ENCODE peak calls at places on chromosome 5, in seven cellular contexts. One of them, this sample, is unnamed.

GRCh38 chr5:96582343-96582742 is 79.8 kb upstream of the CAST start:
- ATAC-seq in left colon: peak; percentile 93
- ATAC-seq in psoas muscle: no peak
- ATAC-seq in left ventricle myocardium superior: no peak
- ATAC-seq in heart left ventricle: no peak
- ATAC-seq in GM12878: no peak
- ATAC-seq in upper lobe of left lung: no peak
- ATAC-seq in this sample: no peak

GRCh38 chr5:179866241-179867078 is 7.8 kb upstream of the MRNIP start:
- ATAC-seq in left colon: peak; percentile 2
- ATAC-seq in psoas muscle: no peak
- ATAC-seq in left ventricle myocardium superior: no peak
- ATAC-seq in heart left ventricle: no peak
- ATAC-seq in GM12878: peak; percentile 83
- ATAC-seq in upper lobe of left lung: no peak
- ATAC-seq in this sample: no peak

GRCh38 chr5:169629847-169630548 is 7.1 kb upstream of the DOCK2 start:
- ATAC-seq in left colon: no peak
- ATAC-seq in psoas muscle: no peak
- ATAC-seq in left ventricle myocardium superior: peak; percentile 19
- ATAC-seq in heart left ventricle: peak; percentile 95
- ATAC-seq in GM12878: peak; percentile 83
- ATAC-seq in upper lobe of left lung: no peak
- ATAC-seq in this sample: no peak

GRCh38 chr5:116032991-116033390 is 719 bp downstream of the ARL14EPL start:
- ATAC-seq in left colon: no peak
- ATAC-seq in psoas muscle: no peak
- ATAC-seq in left ventricle myocardium superior: no peak
- ATAC-seq in heart left ventricle: no peak
- ATAC-seq in GM12878: peak; percentile 78
- ATAC-seq in upper lobe of left lung: no peak
- ATAC-seq in this sample: no peak

GRCh38 chr5:27290166-27290565 is 251.8 kb upstream of the CDH9 start:
- ATAC-seq in left colon: no peak
- ATAC-seq in psoas muscle: no peak
- ATAC-seq in left ventricle myocardium superior: no peak
- ATAC-seq in heart left ventricle: no peak
- ATAC-seq in GM12878: no peak
- ATAC-seq in upper lobe of left lung: no peak
- ATAC-seq in this sample: no peak

GRCh38 chr5:142159354-142159753 is 50.8 kb downstream of the NDFIP1 start:
- ATAC-seq in left colon: no peak
- ATAC-seq in psoas muscle: no peak
- ATAC-seq in left ventricle myocardium superior: no peak
- ATAC-seq in heart left ventricle: no peak
- ATAC-seq in GM12878: no peak
- ATAC-seq in upper lobe of left lung: no peak
- ATAC-seq in this sample: no peak

GRCh38 chr5:135541969-135542502 is 6.3 kb upstream of the NEUROG1 start:
- ATAC-seq in left colon: no peak
- ATAC-seq in psoas muscle: no peak
- ATAC-seq in left ventricle myocardium superior: no peak
- ATAC-seq in heart left ventricle: no peak
- ATAC-seq in GM12878: no peak
- ATAC-seq in upper lobe of left lung: no peak
- ATAC-seq in this sample: no peak

GRCh38 chr5:176660530-176660859 is 13.2 kb downstream of the TSPAN17 start:
- ATAC-seq in left colon: peak; percentile 1
- ATAC-seq in psoas muscle: peak; percentile 12
- ATAC-seq in left ventricle myocardium superior: no peak
- ATAC-seq in heart left ventricle: no peak
- ATAC-seq in GM12878: peak; percentile 57
- ATAC-seq in upper lobe of left lung: no peak
- ATAC-seq in this sample: no peak

GRCh38 chr5:16913187-16913839 is 22.8 kb downstream of the MYO10 start:
- ATAC-seq in left colon: peak; percentile 82
- ATAC-seq in psoas muscle: no peak
- ATAC-seq in left ventricle myocardium superior: no peak
- ATAC-seq in heart left ventricle: no peak
- ATAC-seq in GM12878: peak; percentile 94
- ATAC-seq in upper lobe of left lung: peak; percentile 22
- ATAC-seq in this sample: no peak

GRCh38 chr5:143349127-143349526 is 54.4 kb downstream of the NR3C1 start:
- ATAC-seq in left colon: no peak
- ATAC-seq in psoas muscle: no peak
- ATAC-seq in left ventricle myocardium superior: no peak
- ATAC-seq in heart left ventricle: no peak
- ATAC-seq in GM12878: no peak
- ATAC-seq in upper lobe of left lung: no peak
- ATAC-seq in this sample: no peak

GRCh38 chr5:39427225-39427624 is 2.4 kb upstream of the DAB2 start:
- ATAC-seq in left colon: no peak
- ATAC-seq in psoas muscle: no peak
- ATAC-seq in left ventricle myocardium superior: no peak
- ATAC-seq in heart left ventricle: no peak
- ATAC-seq in GM12878: no peak
- ATAC-seq in upper lobe of left lung: no peak
- ATAC-seq in this sample: no peak

GRCh38 chr5:98621821-98622220 is 151.6 kb upstream of the RGMB start:
- ATAC-seq in left colon: no peak
- ATAC-seq in psoas muscle: no peak
- ATAC-seq in left ventricle myocardium superior: peak; percentile 46
- ATAC-seq in heart left ventricle: no peak
- ATAC-seq in GM12878: no peak
- ATAC-seq in upper lobe of left lung: no peak
- ATAC-seq in this sample: no peak

GRCh38 chr5:87074934-87075541 is 192.6 kb upstream of the RASA1 start:
- ATAC-seq in left colon: peak; percentile 98
- ATAC-seq in psoas muscle: no peak
- ATAC-seq in left ventricle myocardium superior: no peak
- ATAC-seq in heart left ventricle: no peak
- ATAC-seq in GM12878: peak; percentile 95
- ATAC-seq in upper lobe of left lung: peak; percentile 16
- ATAC-seq in this sample: no peak

GRCh38 chr5:133706732-133707430 is 94.5 kb upstream of the FSTL4 start:
- ATAC-seq in left colon: no peak
- ATAC-seq in psoas muscle: no peak
- ATAC-seq in left ventricle myocardium superior: no peak
- ATAC-seq in heart left ventricle: no peak
- ATAC-seq in GM12878: no peak
- ATAC-seq in upper lobe of left lung: peak; percentile 77
- ATAC-seq in this sample: no peak

GRCh38 chr5:125402787-125403186 is 656.3 kb upstream of the ZNF608 start:
- ATAC-seq in left colon: peak; percentile 55
- ATAC-seq in psoas muscle: no peak
- ATAC-seq in left ventricle myocardium superior: no peak
- ATAC-seq in heart left ventricle: no peak
- ATAC-seq in GM12878: no peak
- ATAC-seq in upper lobe of left lung: no peak
- ATAC-seq in this sample: no peak

GRCh38 chr5:1011226-1011631 is 2.6 kb downstream of the NKD2 start:
- ATAC-seq in left colon: peak; percentile 62
- ATAC-seq in psoas muscle: no peak
- ATAC-seq in left ventricle myocardium superior: no peak
- ATAC-seq in heart left ventricle: no peak
- ATAC-seq in GM12878: peak; percentile 70
- ATAC-seq in upper lobe of left lung: no peak
- ATAC-seq in this sample: no peak